ENCODE peak calls at places on chromosome 14, in four cellular contexts. One of them, this sample, is unnamed.

GRCh38 chr14:104685216-104685997 is 4.0 kb upstream of the INF2 start:
- DNase-seq in HepG2: peak; percentile 68
- DNase-seq in WTC11: no peak
- DNase-seq in GM12878: no peak
- DNase-seq in this sample: no peak

GRCh38 chr14:104446611-104447010 is 133.0 kb upstream of the C14orf180 start:
- DNase-seq in HepG2: no peak
- DNase-seq in WTC11: no peak
- DNase-seq in GM12878: no peak
- DNase-seq in this sample: no peak

GRCh38 chr14:24849471-24849870 is 200.5 kb downstream of the STXBP6 start:
- DNase-seq in HepG2: no peak
- DNase-seq in WTC11: no peak
- DNase-seq in GM12878: no peak
- DNase-seq in this sample: no peak

GRCh38 chr14:57871487-57872080 is 5.7 kb upstream of the SLC35F4 start:
- DNase-seq in HepG2: peak; percentile 26
- DNase-seq in WTC11: peak; percentile 53
- DNase-seq in GM12878: peak; percentile 2
- DNase-seq in this sample: peak; percentile 14

GRCh38 chr14:92737619-92738188 is 10.7 kb downstream of the LGMN start:
- DNase-seq in HepG2: no peak
- DNase-seq in WTC11: no peak
- DNase-seq in GM12878: no peak
- DNase-seq in this sample: no peak

GRCh38 chr14:104030958-104031357 is 54.5 kb upstream of the ASPG start:
- DNase-seq in HepG2: no peak
- DNase-seq in WTC11: no peak
- DNase-seq in GM12878: no peak
- DNase-seq in this sample: no peak

GRCh38 chr14:68250950-68251765 is 431.6 kb downstream of the RAD51B start:
- DNase-seq in HepG2: no peak
- DNase-seq in WTC11: no peak
- DNase-seq in GM12878: no peak
- DNase-seq in this sample: no peak

GRCh38 chr14:70622111-70622712 is 19.5 kb upstream of the TTC9 start:
- DNase-seq in HepG2: peak; percentile 64
- DNase-seq in WTC11: peak; percentile 66
- DNase-seq in GM12878: no peak
- DNase-seq in this sample: no peak

GRCh38 chr14:95998656-95999055 is 40.5 kb upstream of the C14orf132 start:
- DNase-seq in HepG2: no peak
- DNase-seq in WTC11: no peak
- DNase-seq in GM12878: no peak
- DNase-seq in this sample: no peak

GRCh38 chr14:55127491-55127951 is 1.5 kb upstream of the LGALS3 start:
- DNase-seq in HepG2: no peak
- DNase-seq in WTC11: no peak
- DNase-seq in GM12878: no peak
- DNase-seq in this sample: no peak

GRCh38 chr14:53855127-53855526 is 101.5 kb downstream of the BMP4 start:
- DNase-seq in HepG2: peak; percentile 96
- DNase-seq in WTC11: no peak
- DNase-seq in GM12878: no peak
- DNase-seq in this sample: no peak

GRCh38 chr14:84420236-84420635 is 1109.7 kb upstream of the FLRT2 start:
- DNase-seq in HepG2: no peak
- DNase-seq in WTC11: no peak
- DNase-seq in GM12878: no peak
- DNase-seq in this sample: no peak

GRCh38 chr14:95526483-95527391 is 8.1 kb upstream of the GLRX5 start:
- DNase-seq in HepG2: peak; percentile 46
- DNase-seq in WTC11: no peak
- DNase-seq in GM12878: no peak
- DNase-seq in this sample: no peak

GRCh38 chr14:56221392-56222128 is 103.3 kb downstream of the PELI2 start:
- DNase-seq in HepG2: no peak
- DNase-seq in WTC11: no peak
- DNase-seq in GM12878: no peak
- DNase-seq in this sample: no peak

GRCh38 chr14:101601603-101602465 is 40.5 kb downstream of the DIO3 start:
- DNase-seq in HepG2: no peak
- DNase-seq in WTC11: no peak
- DNase-seq in GM12878: no peak
- DNase-seq in this sample: no peak

GRCh38 chr14:22551597-22551982 is 37.4 kb downstream of the DAD1 start:
- DNase-seq in HepG2: no peak
- DNase-seq in WTC11: no peak
- DNase-seq in GM12878: no peak
- DNase-seq in this sample: no peak

GRCh38 chr14:43003845-43004244 is 1397.2 kb downstream of the LRFN5 start:
- DNase-seq in HepG2: peak; percentile 13
- DNase-seq in WTC11: no peak
- DNase-seq in GM12878: no peak
- DNase-seq in this sample: no peak

GRCh38 chr14:68466491-68466977 is 326.3 kb downstream of the ZFP36L1 start:
- DNase-seq in HepG2: peak; percentile 63
- DNase-seq in WTC11: no peak
- DNase-seq in GM12878: no peak
- DNase-seq in this sample: no peak

GRCh38 chr14:101716956-101717662 is 44.4 kb upstream of the PPP2R5C start:
- DNase-seq in HepG2: no peak
- DNase-seq in WTC11: no peak
- DNase-seq in GM12878: no peak
- DNase-seq in this sample: peak; percentile 43

GRCh38 chr14:105314287-105315185 is at the start of gene PACS2:
- DNase-seq in HepG2: peak; percentile 46
- DNase-seq in WTC11: peak; percentile 63
- DNase-seq in GM12878: no peak
- DNase-seq in this sample: peak; percentile 97

GRCh38 chr14:70981005-70981952 is 74.0 kb downstream of the PCNX1 start:
- DNase-seq in HepG2: no peak
- DNase-seq in WTC11: no peak
- DNase-seq in GM12878: no peak
- DNase-seq in this sample: no peak

GRCh38 chr14:23580152-23580926 is 1.7 kb upstream of the JPH4 start:
- DNase-seq in HepG2: peak; percentile 10
- DNase-seq in WTC11: no peak
- DNase-seq in GM12878: no peak
- DNase-seq in this sample: no peak

GRCh38 chr14:60106341-60106740 is 14.6 kb downstream of the PCNX4 start:
- DNase-seq in HepG2: no peak
- DNase-seq in WTC11: no peak
- DNase-seq in GM12878: no peak
- DNase-seq in this sample: no peak

GRCh38 chr14:73242274-73242960 is 5.1 kb downstream of the PAPLN start:
- DNase-seq in HepG2: no peak
- DNase-seq in WTC11: no peak
- DNase-seq in GM12878: peak; percentile 42
- DNase-seq in this sample: no peak

GRCh38 chr14:101002738-101003137 is 99.2 kb upstream of the RTL1 start:
- DNase-seq in HepG2: no peak
- DNase-seq in WTC11: no peak
- DNase-seq in GM12878: no peak
- DNase-seq in this sample: no peak

GRCh38 chr14:106843951-106844483 is 1317.6 kb downstream of the TMEM121 start:
- DNase-seq in HepG2: no peak
- DNase-seq in WTC11: no peak
- DNase-seq in GM12878: no peak
- DNase-seq in this sample: no peak

GRCh38 chr14:63200035-63200740 is 4.1 kb upstream of the RHOJ start:
- DNase-seq in HepG2: no peak
- DNase-seq in WTC11: no peak
- DNase-seq in GM12878: no peak
- DNase-seq in this sample: no peak

GRCh38 chr14:64114166-64114565 is 180.0 kb downstream of the ESR2 start:
- DNase-seq in HepG2: no peak
- DNase-seq in WTC11: no peak
- DNase-seq in GM12878: no peak
- DNase-seq in this sample: peak; percentile 5

GRCh38 chr14:104676694-104677505 is 12.5 kb upstream of the INF2 start:
- DNase-seq in HepG2: peak; percentile 55
- DNase-seq in WTC11: peak; percentile 49
- DNase-seq in GM12878: no peak
- DNase-seq in this sample: peak; percentile 33

GRCh38 chr14:35123388-35123703 is 994 bp downstream of the PRORP start:
- DNase-seq in HepG2: no peak
- DNase-seq in WTC11: no peak
- DNase-seq in GM12878: no peak
- DNase-seq in this sample: no peak

GRCh38 chr14:35121026-35121886 is 534 bp downstream of the PPP2R3C start:
- DNase-seq in HepG2: no peak
- DNase-seq in WTC11: no peak
- DNase-seq in GM12878: no peak
- DNase-seq in this sample: peak; percentile 45

GRCh38 chr14:35124127-35124526 is 1.8 kb downstream of the PRORP start:
- DNase-seq in HepG2: no peak
- DNase-seq in WTC11: no peak
- DNase-seq in GM12878: no peak
- DNase-seq in this sample: no peak

GRCh38 chr14:35121887-35122695 is at the start of the genes PPP2R3C and PRORP:
- DNase-seq in HepG2: peak; percentile 98
- DNase-seq in WTC11: peak; percentile 92
- DNase-seq in GM12878: peak; percentile 94
- DNase-seq in this sample: peak; percentile 94

DNA sequence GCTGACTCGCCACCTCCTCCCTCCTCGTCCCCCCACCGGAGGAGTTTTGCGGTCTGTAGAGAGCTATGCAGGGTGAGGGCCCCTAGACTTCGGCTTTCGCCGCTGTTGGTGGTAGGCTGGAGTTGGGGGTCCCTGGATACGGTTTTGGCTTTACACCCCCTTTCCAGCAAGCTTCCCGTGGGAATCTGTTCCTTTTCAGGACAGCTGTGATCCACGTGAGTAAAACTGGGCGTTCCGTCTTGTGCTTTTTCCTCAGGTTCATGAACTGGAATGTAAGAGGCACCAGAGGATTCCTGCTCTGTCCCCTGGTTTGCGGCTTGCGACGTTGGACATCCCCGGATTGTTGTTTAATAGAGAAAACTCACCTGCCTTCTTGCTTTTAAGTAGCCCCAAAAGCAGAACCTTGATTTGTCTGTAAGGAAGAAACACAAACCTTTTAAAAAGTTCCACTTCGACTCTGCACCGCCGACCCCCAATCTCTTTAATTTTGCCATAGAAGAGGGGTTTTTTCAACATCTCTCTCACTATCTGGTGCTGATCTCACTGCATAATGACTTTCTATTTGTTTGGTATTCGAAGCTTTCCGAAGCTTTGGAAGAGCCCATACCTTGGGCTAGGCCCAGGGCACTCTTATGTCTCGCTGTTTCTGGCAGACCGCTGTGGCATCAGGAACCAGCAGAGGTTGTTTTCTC is 490 bp downstream of the PRORP start:
- DNase-seq in HepG2: peak; percentile 69
- DNase-seq in WTC11: no peak
- DNase-seq in GM12878: no peak
- DNase-seq in this sample: peak; percentile 6
- TF ChIP-seq ATF3 in HepG2: no peak
- TF ChIP-seq ATF3 in WTC11: no peak
- TF ChIP-seq ATF3 in GM12878: no peak
- TF ChIP-seq ATF3 in this sample: no peak

GRCh38 chr14:91611528-91611927 is 101.4 kb upstream of the PPP4R3A start:
- DNase-seq in HepG2: no peak
- DNase-seq in WTC11: no peak
- DNase-seq in GM12878: no peak
- DNase-seq in this sample: no peak
- TF ChIP-seq TCF7 in HepG2: no peak
- TF ChIP-seq TCF7 in WTC11: no peak
- TF ChIP-seq TCF7 in GM12878: no peak
- TF ChIP-seq TCF7 in this sample: no peak

GRCh38 chr14:99975190-99975589 is 90.0 kb upstream of the EVL start:
- DNase-seq in HepG2: no peak
- DNase-seq in WTC11: no peak
- DNase-seq in GM12878: no peak
- DNase-seq in this sample: no peak

GRCh38 chr14:99969673-99970322 is 95.4 kb upstream of the EVL start:
- DNase-seq in HepG2: no peak
- DNase-seq in WTC11: no peak
- DNase-seq in GM12878: no peak
- DNase-seq in this sample: no peak

GRCh38 chr14:99971087-99971928 is 93.9 kb upstream of the EVL start:
- DNase-seq in HepG2: peak; percentile 78
- DNase-seq in WTC11: peak; percentile 80
- DNase-seq in GM12878: no peak
- DNase-seq in this sample: peak; percentile 92

GRCh38 chr14:99972748-99973466 is 92.3 kb upstream of the EVL start:
- DNase-seq in HepG2: no peak
- DNase-seq in WTC11: no peak
- DNase-seq in GM12878: no peak
- DNase-seq in this sample: no peak

DNA sequence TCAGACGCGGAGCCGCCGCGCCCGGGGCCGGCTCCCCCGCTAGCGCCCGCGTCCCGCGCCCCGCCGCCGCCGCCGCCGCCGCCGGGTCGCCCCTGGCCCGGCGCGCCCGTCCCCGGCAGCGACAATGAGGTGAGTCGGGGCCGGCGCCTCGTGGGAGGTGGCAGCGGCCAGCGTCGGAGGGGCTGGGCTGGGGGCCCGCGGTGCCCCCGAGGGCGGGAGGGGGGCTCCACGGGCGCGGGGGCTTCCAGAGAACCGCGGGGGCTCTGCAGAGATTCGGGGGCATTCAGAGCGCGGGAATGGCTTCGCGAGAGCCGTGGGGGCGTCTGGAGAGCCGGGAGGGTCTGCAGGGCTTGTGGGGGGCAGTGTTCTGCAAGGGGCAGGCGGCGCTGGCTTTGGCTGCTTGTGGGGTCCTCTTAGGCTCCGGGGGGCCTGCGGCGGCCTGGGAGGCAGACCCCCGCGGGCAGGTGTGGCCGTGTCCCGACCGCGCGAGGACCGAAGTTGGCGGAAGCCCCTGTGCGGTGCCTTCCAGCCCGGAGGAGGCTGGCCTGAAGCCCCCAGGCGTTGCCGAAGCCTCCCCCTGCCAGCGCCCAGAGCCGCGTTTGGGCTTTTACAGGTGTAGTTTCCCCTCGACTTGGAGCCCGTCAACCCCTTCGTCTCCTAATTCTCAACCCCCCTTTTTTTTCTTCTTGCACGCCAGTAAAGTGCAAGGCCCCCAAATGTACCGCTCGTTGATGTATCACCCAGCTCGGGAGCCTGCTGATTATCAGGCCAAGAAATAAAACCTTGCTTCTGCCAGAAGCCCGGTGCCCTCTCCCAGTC is 93.1 kb upstream of the EVL start:
- DNase-seq in HepG2: no peak
- DNase-seq in WTC11: peak; percentile 29
- DNase-seq in GM12878: no peak
- DNase-seq in this sample: peak; percentile 14
- TF ChIP-seq ATF3 in HepG2: no peak
- TF ChIP-seq ATF3 in WTC11: no peak
- TF ChIP-seq ATF3 in GM12878: no peak
- TF ChIP-seq ATF3 in this sample: no peak

DNA sequence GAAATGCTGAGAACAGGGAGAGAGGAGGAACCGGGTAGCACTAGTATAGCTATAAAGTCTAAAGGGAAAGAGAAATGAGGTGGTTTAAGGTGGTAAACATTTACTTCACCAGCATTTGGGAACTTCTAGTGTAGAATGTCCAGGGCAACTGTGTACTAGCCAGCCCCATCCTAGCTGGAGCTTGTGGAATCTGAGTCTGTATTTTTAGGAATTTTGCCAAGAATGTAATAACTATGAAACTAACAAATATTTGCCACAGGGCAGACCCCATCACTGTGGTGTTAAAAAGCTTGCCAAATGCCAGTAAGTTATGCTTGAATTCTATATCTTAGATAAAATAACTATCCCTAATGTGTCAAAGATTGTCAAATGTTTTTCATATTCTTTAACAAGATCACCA is 398.9 kb upstream of the MIS18BP1 start:
- DNase-seq in HepG2: no peak
- DNase-seq in WTC11: no peak
- DNase-seq in GM12878: no peak
- DNase-seq in this sample: no peak
- TF ChIP-seq TCF7 in HepG2: no peak
- TF ChIP-seq TCF7 in WTC11: no peak
- TF ChIP-seq TCF7 in GM12878: no peak
- TF ChIP-seq TCF7 in this sample: no peak

This sample was measured in K562.